ENCODE peak calls at places on chromosomes 2 and 18, in five cellular contexts. V is body of pancreas, P is SK-N-SH, Z is stomach, O is left ventricle myocardium inferior. M is an unnamed sample. For H3K9me3, the result is how much of the 10 kb centered on the place peaks cover.

GRCh38 chr2:13006407-13006806 is 289.7 kb downstream of the TRIB2 start:
- DNase-seq in V (no peak), P (no peak), Z (no peak), O (no peak), M (no peak)

GRCh38 chr18:76657428-76657827 is 162.4 kb upstream of the ZNF516 start:
- DNase-seq in V (no peak), P (peak), Z (no peak), O (no peak), M (no peak)

GRCh38 chr18:57430166-57430958 is 4.8 kb upstream of the ONECUT2 start:
- DNase-seq in V (no peak), P (no peak), Z (no peak), O (no peak), M (no peak)

GRCh38 chr2:216081487-216082387 is at the start of the genes PECR and TMEM169:
- DNase-seq in V (peak), P (peak), Z (peak), O (peak), M (peak)

GRCh38 chr2:20702563-20702962 is 35.6 kb downstream of the GDF7 start:
- DNase-seq in V (no peak), P (no peak), Z (no peak), O (no peak), M (no peak)

GRCh38 chr2:46184794-46185583 is 112.2 kb upstream of the EPAS1 start:
- DNase-seq in V (no peak), P (no peak), Z (no peak), O (no peak), M (no peak)

GRCh38 chr2:18435425-18436037 is 124.9 kb downstream of the RDH14 start:
- DNase-seq in V (no peak), P (peak), Z (no peak), O (no peak), M (no peak)

GRCh38 chr2:67646714-67647333 is 249.7 kb downstream of the ETAA1 start:
- DNase-seq in V (no peak), P (no peak), Z (no peak), O (no peak), M (no peak)

GRCh38 chr2:195677884-195678283 is 20.9 kb downstream of the SLC39A10 start:
- DNase-seq in V (no peak), P (no peak), Z (no peak), O (no peak), M (no peak)

GRCh38 chr2:165691615-165692014 is 102.4 kb downstream of the GALNT3 start:
- DNase-seq in V (no peak), P (no peak), Z (no peak), O (peak), M (no peak)

GRCh38 chr18:48735856-48736255 is 197.0 kb downstream of the CTIF start:
- DNase-seq in V (no peak), P (no peak), Z (no peak), O (no peak), M (no peak)

GRCh38 chr2:73822991-73823390 is 5.8 kb upstream of the STAMBP start:
- DNase-seq in V (no peak), P (no peak), Z (no peak), O (no peak), M (no peak)

GRCh38 chr2:60530228-60530627 is 23.2 kb downstream of the BCL11A start:
- DNase-seq in V (peak), P (peak), Z (peak), O (no peak), M (peak)

GRCh38 chr18:36662000-36662399 is 166.8 kb downstream of the TPGS2 start:
- DNase-seq in V (no peak), P (no peak), Z (no peak), O (no peak), M (no peak)

GRCh38 chr2:88180594-88181240 is 10.6 kb downstream of the THNSL2 start:
- DNase-seq in V (no peak), P (no peak), Z (no peak), O (no peak), M (no peak)

GRCh38 chr18:67359868-67360838 is 156.4 kb downstream of the DSEL start:
- DNase-seq in V (peak), P (peak), Z (no peak), O (no peak), M (no peak)

GRCh38 chr18:36530676-36531405 is 233.3 kb downstream of the FHOD3 start:
- DNase-seq in V (no peak), P (no peak), Z (no peak), O (no peak), M (no peak)

GRCh38 chr2:224881846-224882245 is 160.4 kb downstream of the DOCK10 start:
- DNase-seq in V (no peak), P (no peak), Z (no peak), O (no peak), M (no peak)

GRCh38 chr2:198657520-198658121 is 800.1 kb downstream of the SATB2 start:
- DNase-seq in V (no peak), P (peak), Z (no peak), O (no peak), M (no peak)

GRCh38 chr18:13725566-13726227 is 661 bp downstream of the FAM210A start:
- DNase-seq in V (no peak), P (no peak), Z (no peak), O (no peak), M (no peak)

GRCh38 chr2:223669453-223670225 is 67.5 kb upstream of the SCG2 start:
- DNase-seq in V (no peak), P (no peak), Z (no peak), O (no peak), M (no peak)

GRCh38 chr2:25740810-25741381 is 67.5 kb upstream of the DTNB start:
- DNase-seq in V (no peak), P (no peak), Z (no peak), O (no peak), M (no peak)

GRCh38 chr2:151575338-151575737 is 158.9 kb downstream of the NEB start:
- DNase-seq in V (no peak), P (no peak), Z (no peak), O (no peak), M (no peak)

GRCh38 chr2:190670182-190670946 is 21.5 kb downstream of the NAB1 start:
- DNase-seq in V (no peak), P (no peak), Z (no peak), O (no peak), M (no peak)

GRCh38 chr2:36394804-36395203 is 39.2 kb downstream of the CRIM1 start:
- DNase-seq in V (no peak), P (no peak), Z (no peak), O (no peak), M (no peak)

GRCh38 chr2:932320-933221 is 18.1 kb upstream of the SNTG2 start:
- DNase-seq in V (no peak), P (no peak), Z (no peak), O (no peak), M (no peak)

GRCh38 chr2:81767173-81767720 is 1462.7 kb upstream of the LRRTM1 start:
- DNase-seq in V (no peak), P (no peak), Z (no peak), O (no peak), M (no peak)

GRCh38 chr2:61793389-61793836 is 60.4 kb downstream of the FAM161A start:
- DNase-seq in V (peak), P (peak), Z (peak), O (peak), M (peak)

GRCh38 chr2:99879481-99879880 is 262.9 kb downstream of the AFF3 start:
- DNase-seq in V (no peak), P (no peak), Z (no peak), O (no peak), M (no peak)
- H3K27ac ChIP-seq in V (no peak), P (peak), Z (no peak), O (peak), M (no peak)

GRCh38 chr2:31693882-31694281 is 113.1 kb upstream of the SRD5A2 start:
- DNase-seq in V (no peak), P (no peak), Z (no peak), O (no peak), M (no peak)
- H3K9me3 ChIP-seq in V (under half), P (under half), Z (half or more), O (half or more), M (half or more)

DNA sequence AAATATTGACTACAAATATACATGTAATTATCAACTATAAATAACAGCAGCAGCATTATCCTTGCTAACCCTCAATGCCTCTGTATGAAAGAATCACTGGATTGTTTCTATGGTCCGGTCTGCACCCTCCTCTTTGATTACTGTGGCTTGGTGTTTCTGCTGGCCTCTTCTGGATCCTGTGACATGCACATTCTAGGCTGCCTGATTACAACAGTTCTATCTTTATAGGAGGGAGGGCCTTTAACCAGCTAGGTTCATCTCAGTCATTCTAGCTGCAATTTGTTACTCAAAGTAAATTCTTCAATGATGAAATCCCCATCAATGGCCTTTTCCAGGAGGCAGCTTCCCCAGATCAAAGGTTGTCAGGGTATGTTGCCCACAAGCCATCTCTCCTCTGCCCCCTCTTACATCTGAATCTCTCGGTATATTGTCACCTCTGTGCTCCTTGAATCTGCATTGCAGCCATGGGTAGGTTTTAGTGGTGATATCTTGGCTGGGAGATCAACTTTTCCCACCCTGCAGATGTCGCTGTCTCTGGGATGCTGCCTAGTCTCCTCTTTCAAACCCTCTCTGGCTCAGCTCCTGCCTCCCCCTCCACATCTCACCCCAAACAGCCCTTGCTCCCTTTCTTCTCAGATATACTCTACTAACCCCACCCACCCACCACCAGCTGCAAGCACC is 106.3 kb upstream of the BZW1 start:
- DNase-seq in V (no peak), P (no peak), Z (no peak), O (peak), M (no peak)
- TF ChIP-seq CTCF in V (no peak), P (no peak), Z (no peak), O (no peak), M (no peak)

GRCh38 chr18:62876828-62877227 is 161.5 kb downstream of the PHLPP1 start:
- DNase-seq in V (no peak), P (no peak), Z (no peak), O (no peak), M (no peak)
- H3K27ac ChIP-seq in V (no peak), P (peak), Z (no peak), O (peak), M (no peak)

GRCh38 chr2:22481507-22482217 is 903.3 kb upstream of the KLHL29 start:
- DNase-seq in V (no peak), P (no peak), Z (no peak), O (peak), M (no peak)

DNA sequence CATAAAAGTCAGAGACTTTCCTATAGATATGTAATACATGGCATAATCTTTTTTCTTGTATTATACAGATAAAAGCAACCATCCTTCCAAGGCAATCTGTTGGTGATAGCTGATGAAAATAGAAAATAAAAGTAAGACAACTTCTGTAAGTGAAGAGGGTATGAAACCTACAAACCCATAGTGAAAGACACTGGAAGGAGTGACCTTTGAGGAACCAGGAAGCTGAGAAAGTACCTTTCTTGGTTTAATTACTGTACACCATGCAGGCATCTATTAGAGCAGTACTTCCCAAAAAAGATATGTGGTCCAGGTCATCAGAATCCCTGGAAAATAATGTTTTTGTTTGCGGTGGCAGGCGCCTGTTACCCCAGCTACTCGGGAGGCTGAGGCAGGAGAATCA is 906.6 kb upstream of the KLHL29 start:
- DNase-seq in V (no peak), P (no peak), Z (no peak), O (no peak), M (no peak)
- H3K9me3 ChIP-seq in V (under half), P (under half), Z (under half), O (under half), M (under half)

DNA sequence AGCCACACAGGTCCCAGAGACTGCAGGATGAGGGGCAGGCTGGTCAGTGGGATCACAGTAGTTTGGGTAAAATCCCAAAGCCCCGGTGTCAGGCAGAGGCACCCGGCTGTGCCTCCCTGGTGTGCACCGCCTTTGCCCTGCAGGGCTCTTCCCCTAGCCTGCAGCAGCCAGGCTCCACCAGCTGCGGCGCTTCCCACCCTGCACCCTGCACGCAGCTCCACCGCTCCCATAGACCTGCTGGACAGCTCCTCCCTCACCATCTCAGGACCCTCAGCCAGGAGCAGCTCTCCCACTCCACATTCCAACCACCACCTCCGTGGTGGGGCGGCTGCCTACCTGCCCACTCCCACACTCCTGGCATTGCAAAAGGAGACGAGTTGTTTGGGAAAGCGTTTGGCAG is 287.3 kb upstream of the HDAC4 start:
- DNase-seq in V (no peak), P (no peak), Z (no peak), O (no peak), M (no peak)
- TF ChIP-seq CTCF in V (no peak), P (no peak), Z (no peak), O (no peak), M (no peak)

DNA sequence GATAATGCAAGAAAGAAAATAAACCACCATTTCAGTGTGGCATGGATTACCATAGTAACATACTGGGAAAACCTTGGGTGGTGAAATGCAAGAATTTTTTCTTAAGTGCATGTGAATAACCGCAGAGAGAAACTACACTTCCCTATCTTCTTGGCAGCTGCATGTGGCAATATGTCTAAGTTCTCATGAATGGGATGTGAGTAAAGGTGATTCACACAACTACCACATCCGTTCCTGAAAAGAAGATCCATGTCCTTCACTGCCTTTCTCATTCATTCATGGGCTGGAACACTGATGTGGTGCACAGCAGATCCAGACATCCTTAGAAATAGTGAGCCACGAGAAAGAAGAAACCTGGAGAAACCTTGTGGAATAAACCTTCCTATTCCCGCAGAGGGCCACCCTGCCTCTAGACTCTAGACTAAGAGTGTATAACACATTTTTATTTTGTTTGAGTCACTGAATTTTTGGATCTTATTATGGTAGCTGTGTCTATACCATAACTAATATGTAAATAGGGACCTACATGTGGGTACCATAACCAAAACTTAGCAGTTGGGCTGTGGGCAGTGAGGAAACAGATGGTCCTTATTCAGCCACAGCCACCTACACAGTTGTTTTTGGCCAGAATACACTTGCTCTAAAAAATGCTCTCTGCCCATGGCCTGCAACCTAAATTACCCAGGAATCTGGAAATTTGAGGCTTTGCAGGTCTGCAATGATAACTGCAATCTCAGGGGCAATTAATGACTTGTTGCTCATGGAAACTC is 573.3 kb downstream of the LRP1B start:
- DNase-seq in V (no peak), P (no peak), Z (no peak), O (no peak), M (no peak)
- H3K27ac ChIP-seq in V (no peak), P (no peak), Z (no peak), O (no peak), M (no peak)

DNA sequence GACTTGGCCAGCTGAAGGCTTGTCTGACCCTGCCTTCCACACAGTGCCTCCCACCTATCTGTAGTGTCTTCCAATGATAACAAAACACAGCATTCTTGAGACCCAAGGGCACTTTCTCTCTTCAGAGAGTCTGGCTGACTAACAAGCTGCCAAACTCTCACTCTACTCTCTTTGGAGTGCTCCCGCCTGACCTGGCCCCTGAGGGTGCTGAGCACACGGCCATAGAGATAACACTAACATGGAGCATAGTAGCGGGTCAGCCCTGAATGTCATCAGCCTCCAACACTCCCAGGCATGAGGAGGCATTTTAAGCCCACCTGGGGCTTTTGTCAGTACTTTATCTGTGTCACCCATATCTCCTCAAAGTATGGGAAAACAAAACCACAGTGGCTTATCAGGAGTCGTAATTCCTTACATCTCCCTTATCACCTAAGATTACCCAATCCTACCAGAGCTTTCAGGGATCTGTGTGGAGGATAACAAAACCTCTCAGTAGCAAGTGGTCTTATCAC is 160.3 kb upstream of the TCF4 start:
- DNase-seq in V (no peak), P (no peak), Z (no peak), O (no peak), M (no peak)
- H3K9me3 ChIP-seq in V (under half), P (under half), Z (under half), O (under half), M (under half)